ENCODE peak calls at places on chromosomes 16 and 17, in six cellular contexts. One of them, this sample, is unnamed.

GRCh38 chr17:53765609-53766008 is 57.1 kb upstream of the KIF2B start:
- DNase-seq in breast epithelium: no peak
- DNase-seq in body of pancreas: no peak
- DNase-seq in GM12878: no peak
- DNase-seq in lower leg skin: no peak
- DNase-seq in HCT116: no peak
- DNase-seq in this sample: no peak

GRCh38 chr16:2698103-2698870 is 16.0 kb downstream of the KCTD5 start:
- DNase-seq in breast epithelium: no peak
- DNase-seq in body of pancreas: no peak
- DNase-seq in GM12878: no peak
- DNase-seq in lower leg skin: no peak
- DNase-seq in HCT116: no peak
- DNase-seq in this sample: no peak

GRCh38 chr17:82237083-82237745 is 8.4 kb downstream of the SLC16A3 start:
- DNase-seq in breast epithelium: no peak
- DNase-seq in body of pancreas: no peak
- DNase-seq in GM12878: no peak
- DNase-seq in lower leg skin: peak; percentile 86
- DNase-seq in HCT116: no peak
- DNase-seq in this sample: no peak

GRCh38 chr16:88835383-88835782 is 21.4 kb downstream of the GALNS start:
- DNase-seq in breast epithelium: no peak
- DNase-seq in body of pancreas: peak; percentile 43
- DNase-seq in GM12878: no peak
- DNase-seq in lower leg skin: no peak
- DNase-seq in HCT116: no peak
- DNase-seq in this sample: no peak

GRCh38 chr17:1787301-1787902 is 25.5 kb downstream of the SERPINF1 start:
- DNase-seq in breast epithelium: no peak
- DNase-seq in body of pancreas: peak; percentile 64
- DNase-seq in GM12878: no peak
- DNase-seq in lower leg skin: no peak
- DNase-seq in HCT116: peak; percentile 69
- DNase-seq in this sample: no peak

GRCh38 chr16:70523621-70524405 is at the start of gene SF3B3:
- DNase-seq in breast epithelium: peak; percentile 67
- DNase-seq in body of pancreas: peak; percentile 72
- DNase-seq in GM12878: no peak
- DNase-seq in lower leg skin: peak; percentile 92
- DNase-seq in HCT116: no peak
- DNase-seq in this sample: peak; percentile 74

GRCh38 chr17:27458524-27458908 is 2.3 kb downstream of the KSR1 start:
- DNase-seq in breast epithelium: no peak
- DNase-seq in body of pancreas: no peak
- DNase-seq in GM12878: no peak
- DNase-seq in lower leg skin: no peak
- DNase-seq in HCT116: no peak
- DNase-seq in this sample: no peak

GRCh38 chr17:37551788-37552187 is 57.4 kb downstream of the SYNRG start:
- DNase-seq in breast epithelium: no peak
- DNase-seq in body of pancreas: no peak
- DNase-seq in GM12878: no peak
- DNase-seq in lower leg skin: no peak
- DNase-seq in HCT116: no peak
- DNase-seq in this sample: no peak

GRCh38 chr17:47742319-47743181 is 9.5 kb downstream of the TBX21 start:
- DNase-seq in breast epithelium: no peak
- DNase-seq in body of pancreas: no peak
- DNase-seq in GM12878: no peak
- DNase-seq in lower leg skin: no peak
- DNase-seq in HCT116: no peak
- DNase-seq in this sample: no peak

GRCh38 chr16:1818873-1819525 is 7.6 kb downstream of the HAGH start:
- DNase-seq in breast epithelium: no peak
- DNase-seq in body of pancreas: no peak
- DNase-seq in GM12878: no peak
- DNase-seq in lower leg skin: no peak
- DNase-seq in HCT116: no peak
- DNase-seq in this sample: no peak

GRCh38 chr17:40098846-40099626 is 1.4 kb downstream of the NR1D1 start:
- DNase-seq in breast epithelium: peak; percentile 100
- DNase-seq in body of pancreas: peak; percentile 100
- DNase-seq in GM12878: peak; percentile 97
- DNase-seq in lower leg skin: peak; percentile 100
- DNase-seq in HCT116: peak; percentile 99
- DNase-seq in this sample: peak; percentile 100

GRCh38 chr17:40362696-40363479 is 1.6 kb downstream of the GJD3 start:
- DNase-seq in breast epithelium: peak; percentile 82
- DNase-seq in body of pancreas: peak; percentile 81
- DNase-seq in GM12878: no peak
- DNase-seq in lower leg skin: peak; percentile 94
- DNase-seq in HCT116: peak; percentile 54
- DNase-seq in this sample: peak; percentile 73

GRCh38 chr17:44029736-44030135 is 15.0 kb upstream of the TMEM101 start:
- DNase-seq in breast epithelium: no peak
- DNase-seq in body of pancreas: no peak
- DNase-seq in GM12878: no peak
- DNase-seq in lower leg skin: no peak
- DNase-seq in HCT116: no peak
- DNase-seq in this sample: no peak

GRCh38 chr17:8791910-8792270 is 7.3 kb downstream of the MFSD6L start:
- DNase-seq in breast epithelium: no peak
- DNase-seq in body of pancreas: peak; percentile 14
- DNase-seq in GM12878: no peak
- DNase-seq in lower leg skin: peak; percentile 17
- DNase-seq in HCT116: peak; percentile 19
- DNase-seq in this sample: no peak

GRCh38 chr16:59950431-59950830 is 1216.3 kb upstream of the GOT2 start:
- DNase-seq in breast epithelium: no peak
- DNase-seq in body of pancreas: no peak
- DNase-seq in GM12878: no peak
- DNase-seq in lower leg skin: no peak
- DNase-seq in HCT116: no peak
- DNase-seq in this sample: no peak

GRCh38 chr16:68629315-68629900 is 15.7 kb upstream of the CDH3 start:
- DNase-seq in breast epithelium: no peak
- DNase-seq in body of pancreas: no peak
- DNase-seq in GM12878: no peak
- DNase-seq in lower leg skin: no peak
- DNase-seq in HCT116: no peak
- DNase-seq in this sample: no peak

GRCh38 chr16:19705843-19706242 is 12.2 kb downstream of the KNOP1 start:
- DNase-seq in breast epithelium: no peak
- DNase-seq in body of pancreas: no peak
- DNase-seq in GM12878: no peak
- DNase-seq in lower leg skin: no peak
- DNase-seq in HCT116: no peak
- DNase-seq in this sample: no peak

GRCh38 chr17:59762022-59762825 is 54.8 kb downstream of the VMP1 start:
- DNase-seq in breast epithelium: no peak
- DNase-seq in body of pancreas: peak; percentile 57
- DNase-seq in GM12878: no peak
- DNase-seq in lower leg skin: no peak
- DNase-seq in HCT116: peak; percentile 75
- DNase-seq in this sample: no peak

GRCh38 chr17:15169676-15170075 is 95.5 kb downstream of the PMP22 start:
- DNase-seq in breast epithelium: no peak
- DNase-seq in body of pancreas: no peak
- DNase-seq in GM12878: no peak
- DNase-seq in lower leg skin: no peak
- DNase-seq in HCT116: no peak
- DNase-seq in this sample: no peak

GRCh38 chr17:78839762-78840529 is 668 bp downstream of the USP36 start:
- DNase-seq in breast epithelium: no peak
- DNase-seq in body of pancreas: peak; percentile 43
- DNase-seq in GM12878: no peak
- DNase-seq in lower leg skin: peak; percentile 94
- DNase-seq in HCT116: no peak
- DNase-seq in this sample: peak; percentile 54

GRCh38 chr17:82752371-82753200 is 721 bp downstream of the TBCD start:
- DNase-seq in breast epithelium: no peak
- DNase-seq in body of pancreas: no peak
- DNase-seq in GM12878: no peak
- DNase-seq in lower leg skin: no peak
- DNase-seq in HCT116: no peak
- DNase-seq in this sample: no peak

GRCh38 chr17:79272666-79273219 is 198.1 kb downstream of the ENGASE start:
- DNase-seq in breast epithelium: no peak
- DNase-seq in body of pancreas: peak; percentile 37
- DNase-seq in GM12878: no peak
- DNase-seq in lower leg skin: no peak
- DNase-seq in HCT116: peak; percentile 31
- DNase-seq in this sample: no peak

GRCh38 chr17:1515640-1516402 is 591 bp downstream of the INPP5K start:
- DNase-seq in breast epithelium: no peak
- DNase-seq in body of pancreas: peak; percentile 77
- DNase-seq in GM12878: peak; percentile 70
- DNase-seq in lower leg skin: no peak
- DNase-seq in HCT116: peak; percentile 51
- DNase-seq in this sample: peak; percentile 59

DNA sequence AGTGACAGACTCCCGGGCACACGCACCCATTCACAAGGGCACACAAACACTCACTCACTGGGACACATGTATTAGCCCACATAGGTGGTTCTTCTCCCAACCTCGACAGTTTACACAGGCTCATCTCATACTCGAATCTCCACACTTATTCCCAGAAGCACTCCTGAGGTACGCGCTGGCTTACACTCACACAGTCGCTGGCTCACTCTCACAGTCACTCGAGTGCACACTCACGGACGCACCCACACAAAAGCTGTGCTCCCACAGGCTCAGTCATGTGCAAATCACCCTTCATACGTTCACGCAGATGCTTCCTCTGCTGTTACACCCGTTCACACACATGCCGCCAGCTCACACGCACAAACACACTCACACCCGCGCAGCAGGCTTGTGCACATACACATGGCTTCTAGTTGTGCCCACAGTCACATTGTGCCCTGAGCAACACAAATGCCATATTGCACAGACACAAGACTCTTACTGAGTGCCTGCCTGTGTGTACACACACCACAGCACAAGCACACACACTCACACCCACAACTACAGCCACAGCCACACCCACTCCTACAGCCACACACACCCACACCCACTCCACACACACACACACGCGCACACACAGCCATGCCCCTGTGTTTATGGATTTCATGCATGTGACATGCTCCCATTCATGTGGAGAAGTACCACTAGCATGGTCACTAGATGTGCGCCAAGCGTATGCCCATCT is 8.4 kb upstream of the PRR29 start:
- DNase-seq in breast epithelium: no peak
- DNase-seq in body of pancreas: no peak
- DNase-seq in GM12878: no peak
- DNase-seq in lower leg skin: no peak
- DNase-seq in HCT116: no peak
- DNase-seq in this sample: no peak
- TF ChIP-seq POLR2A in breast epithelium: no peak
- TF ChIP-seq POLR2A in body of pancreas: no peak
- TF ChIP-seq POLR2A in GM12878: no peak
- TF ChIP-seq POLR2A in lower leg skin: no peak
- TF ChIP-seq POLR2A in HCT116: no peak
- TF ChIP-seq POLR2A in this sample: no peak

GRCh38 chr17:7177954-7178477 is 1.2 kb downstream of the ASGR1 start:
- DNase-seq in breast epithelium: no peak
- DNase-seq in body of pancreas: peak; percentile 13
- DNase-seq in GM12878: no peak
- DNase-seq in lower leg skin: no peak
- DNase-seq in HCT116: no peak
- DNase-seq in this sample: no peak
- TF ChIP-seq POLR2A in breast epithelium: no peak
- TF ChIP-seq POLR2A in body of pancreas: no peak
- TF ChIP-seq POLR2A in GM12878: no peak
- TF ChIP-seq POLR2A in lower leg skin: no peak
- TF ChIP-seq POLR2A in HCT116: no peak
- TF ChIP-seq POLR2A in this sample: no peak

GRCh38 chr17:28648698-28649097 is 3.7 kb upstream of the BLTP2 start:
- DNase-seq in breast epithelium: no peak
- DNase-seq in body of pancreas: no peak
- DNase-seq in GM12878: no peak
- DNase-seq in lower leg skin: no peak
- DNase-seq in HCT116: no peak
- DNase-seq in this sample: peak; percentile 47
- TF ChIP-seq POLR2A in breast epithelium: no peak
- TF ChIP-seq POLR2A in body of pancreas: no peak
- TF ChIP-seq POLR2A in GM12878: no peak
- TF ChIP-seq POLR2A in lower leg skin: no peak
- TF ChIP-seq POLR2A in HCT116: no peak
- TF ChIP-seq POLR2A in this sample: no peak

GRCh38 chr17:43019418-43019817 is 2.8 kb downstream of the VAT1 start:
- DNase-seq in breast epithelium: no peak
- DNase-seq in body of pancreas: no peak
- DNase-seq in GM12878: no peak
- DNase-seq in lower leg skin: no peak
- DNase-seq in HCT116: no peak
- DNase-seq in this sample: no peak

GRCh38 chr17:43024407-43025289 is at the start of gene RND2:
- DNase-seq in breast epithelium: peak; percentile 83
- DNase-seq in body of pancreas: peak; percentile 91
- DNase-seq in GM12878: peak; percentile 40
- DNase-seq in lower leg skin: peak; percentile 97
- DNase-seq in HCT116: peak; percentile 91
- DNase-seq in this sample: peak; percentile 88

GRCh38 chr17:43020030-43020621 is 2.1 kb downstream of the VAT1 start:
- DNase-seq in breast epithelium: no peak
- DNase-seq in body of pancreas: no peak
- DNase-seq in GM12878: no peak
- DNase-seq in lower leg skin: no peak
- DNase-seq in HCT116: no peak
- DNase-seq in this sample: no peak

GRCh38 chr17:43020789-43021738 is 1.1 kb downstream of the VAT1 start:
- DNase-seq in breast epithelium: peak; percentile 78
- DNase-seq in body of pancreas: peak; percentile 64
- DNase-seq in GM12878: no peak
- DNase-seq in lower leg skin: peak; percentile 97
- DNase-seq in HCT116: no peak
- DNase-seq in this sample: peak; percentile 79

DNA sequence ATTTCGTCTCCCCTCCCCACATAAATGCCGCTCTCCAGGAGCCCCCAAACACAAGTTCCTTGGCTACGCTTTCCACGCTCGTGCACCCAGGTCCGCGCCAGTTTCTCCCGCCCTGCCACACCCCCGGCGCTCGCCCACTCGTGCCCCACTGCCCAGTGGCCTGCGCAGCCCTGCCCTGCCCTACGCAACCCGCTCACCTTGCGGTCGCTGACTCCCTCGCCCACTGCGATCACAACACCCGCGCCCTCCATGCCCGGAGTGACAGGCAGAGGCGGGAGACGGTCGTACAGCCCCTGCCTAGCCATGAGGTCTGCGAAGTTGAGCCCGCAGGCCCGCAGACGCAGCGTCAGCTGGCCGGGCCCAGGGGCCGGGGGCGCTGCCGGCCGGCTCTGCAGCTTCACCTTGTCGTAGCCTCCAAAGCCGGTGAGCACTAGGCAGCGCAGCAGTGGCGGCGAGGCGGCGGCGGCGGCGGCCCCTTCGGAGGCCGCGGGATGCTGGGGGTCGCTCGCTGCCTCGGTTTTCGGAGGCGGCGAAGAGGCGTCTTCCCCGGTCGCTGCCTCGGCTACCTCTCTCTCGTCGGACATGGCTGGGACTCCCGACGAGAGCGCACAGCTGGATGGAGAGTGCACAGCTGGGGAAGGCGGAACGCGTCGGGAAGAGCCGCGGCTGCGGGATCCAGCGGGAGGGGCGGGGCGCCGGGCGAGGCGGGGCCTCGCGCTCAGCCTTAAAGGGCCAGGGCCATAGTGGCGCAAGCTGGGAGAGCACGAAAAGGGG is at the start of gene VAT1:
- DNase-seq in breast epithelium: peak; percentile 76
- DNase-seq in body of pancreas: peak; percentile 82
- DNase-seq in GM12878: no peak
- DNase-seq in lower leg skin: peak; percentile 97
- DNase-seq in HCT116: peak; percentile 46
- DNase-seq in this sample: peak; percentile 91
- TF ChIP-seq POLR2A in breast epithelium: no peak
- TF ChIP-seq POLR2A in body of pancreas: peak; percentile 55
- TF ChIP-seq POLR2A in GM12878: peak; percentile 31
- TF ChIP-seq POLR2A in lower leg skin: peak; percentile 36
- TF ChIP-seq POLR2A in HCT116: no peak
- TF ChIP-seq POLR2A in this sample: peak; percentile 68